ENCODE peak calls at places on chromosome 20, in four cellular contexts. H is neural crest cell, L is GM23338, K is HFFc6. J is an unnamed sample.
A peak's percentile ranks its signal among the peaks of the same experiment; 100 is the strongest.

GRCh38 chr20:2729251-2729713 is 36.7 kb downstream of the EBF4 start:
- DNase-seq in H (no peak), K (no peak), L (no peak), J (no peak)

GRCh38 chr20:9400371-9401025 is 113.9 kb upstream of the LAMP5 start:
- DNase-seq in K (peak; percentile 11), H (no peak), L (no peak), J (no peak)

GRCh38 chr20:60249436-60249835 is 291.2 kb downstream of the CDH26 start:
- DNase-seq in H (no peak), K (peak; percentile 99), L (no peak), J (no peak)

GRCh38 chr20:63657260-63657936 is 714 bp upstream of the RTEL1 start:
- DNase-seq in L (peak; percentile 56), H (no peak), K (no peak), J (no peak)

GRCh38 chr20:25860531-25861150 is 164.0 kb upstream of the ZNF337 start:
- DNase-seq in H (no peak), L (no peak), K (no peak), J (no peak)

GRCh38 chr20:43383026-43383795 is 74.5 kb upstream of the SRSF6 start:
- DNase-seq in K (peak; percentile 56), H (no peak), L (no peak), J (no peak)

GRCh38 chr20:53926428-53927028 is 143.9 kb downstream of the BCAS1 start:
- DNase-seq in K (peak; percentile 94), H (no peak), L (no peak), J (no peak)

GRCh38 chr20:61096463-61096862 is 155.6 kb upstream of the CDH4 start:
- DNase-seq in K (no peak), L (no peak), H (no peak), J (no peak)

GRCh38 chr20:9053108-9053507 is 15.8 kb upstream of the PLCB4 start:
- DNase-seq in K (no peak), H (no peak), L (no peak), J (no peak)

GRCh38 chr20:17856024-17856564 is 112.5 kb downstream of the SNX5 start:
- DNase-seq in L (no peak), K (no peak), H (no peak), J (no peak)

GRCh38 chr20:32512047-32512385 is 73.1 kb downstream of the NOL4L start:
- DNase-seq in L (no peak), K (no peak), H (no peak), J (no peak)

GRCh38 chr20:9114709-9115108 is 45.8 kb downstream of the PLCB4 start:
- DNase-seq in L (no peak), H (no peak), K (no peak), J (no peak)

GRCh38 chr20:25057234-25058050 is 497 bp downstream of the ACSS1 start:
- DNase-seq in L (peak; percentile 72), H (peak; percentile 31), K (peak; percentile 23), J (no peak)

GRCh38 chr20:9015984-9016324 is 52.9 kb upstream of the PLCB4 start:
- DNase-seq in K (peak; percentile 51), L (peak; percentile 70), H (no peak), J (no peak)

GRCh38 chr20:14580426-14581074 is 243.1 kb upstream of the FLRT3 start:
- DNase-seq in K (no peak), L (no peak), H (no peak), J (no peak)

GRCh38 chr20:46040902-46041535 is 12.0 kb downstream of the SLC12A5 start:
- DNase-seq in K (peak; percentile 24), H (peak; percentile 80), L (peak; percentile 88), J (no peak)

GRCh38 chr20:61444637-61445036 is 192.6 kb downstream of the CDH4 start:
- DNase-seq in K (no peak), H (no peak), L (no peak), J (no peak)

GRCh38 chr20:3819413-3820047 is 817 bp upstream of the AP5S1 start:
- DNase-seq in L (no peak), H (no peak), K (no peak), J (no peak)

GRCh38 chr20:58028123-58028522 is 200.3 kb downstream of the ANKRD60 start:
- DNase-seq in K (no peak), L (peak; percentile 68), H (no peak), J (no peak)

GRCh38 chr20:44768256-44768655 is 22.6 kb downstream of the KCNK15 start:
- DNase-seq in K (no peak), H (no peak), L (no peak), J (no peak)

GRCh38 chr20:43388267-43389081 is 69.2 kb upstream of the SRSF6 start:
- DNase-seq in L (no peak), H (no peak), K (no peak), J (peak; percentile 58)

GRCh38 chr20:44467289-44467883 is 8.3 kb upstream of the TTPAL start:
- DNase-seq in L (peak; percentile 48), K (no peak), H (no peak), J (no peak)

GRCh38 chr20:4283011-4283410 is 267.7 kb upstream of the RNF24 start:
- DNase-seq in H (no peak), L (no peak), K (peak; percentile 37), J (no peak)

GRCh38 chr20:63151554-63152321 is 64.2 kb downstream of the YTHDF1 start:
- DNase-seq in H (no peak), K (no peak), L (no peak), J (no peak)

GRCh38 chr20:20435453-20435852 is 67.5 kb downstream of the INSM1 start:
- DNase-seq in H (no peak), L (peak; percentile 48), K (no peak), J (no peak)

DNA sequence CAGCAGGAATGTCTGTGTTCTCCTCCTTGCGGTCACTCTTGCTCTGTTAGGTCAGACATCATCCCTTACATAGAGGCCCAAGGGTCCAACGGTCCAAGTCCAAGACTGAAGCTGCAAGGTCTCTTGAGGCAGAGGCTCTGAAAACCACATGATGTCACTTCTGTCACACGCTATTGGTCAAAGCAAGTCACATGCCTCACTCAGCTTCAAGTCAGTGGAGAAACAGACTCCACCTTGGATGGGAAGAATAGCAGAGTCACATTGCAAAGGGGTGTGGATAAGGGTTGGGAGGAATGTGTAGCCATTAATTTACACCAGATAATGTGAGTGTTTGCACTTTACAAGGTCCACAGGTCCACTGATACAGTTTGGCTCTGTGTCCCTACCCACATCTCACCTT is 17.5 kb downstream of the SLC52A3 start:
- DNase-seq in K (no peak), H (no peak), L (no peak), J (no peak)
- TF ChIP-seq CTCF in K (no peak), H (no peak), L (no peak), J (no peak)

DNA sequence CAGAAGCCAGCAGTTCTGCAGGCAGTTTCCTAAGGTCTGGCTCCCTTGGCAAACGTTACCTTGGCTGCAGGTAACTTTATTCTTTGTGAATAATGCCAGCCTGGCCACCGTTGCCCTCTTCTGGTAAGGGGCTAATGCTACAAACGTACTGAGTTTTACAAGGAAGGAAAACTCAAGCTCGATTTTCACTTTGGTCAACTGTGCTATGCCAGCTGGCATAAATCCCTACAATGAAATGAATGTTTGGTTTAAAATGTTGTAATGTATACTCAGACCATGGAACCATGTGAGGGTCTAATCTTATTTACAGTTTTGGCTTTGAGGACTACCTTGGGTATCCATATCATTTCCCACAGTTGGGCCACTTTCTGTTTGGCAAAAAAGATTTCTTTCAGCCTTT is 101.4 kb downstream of the SLX4IP start:
- DNase-seq in L (peak; percentile 77), K (no peak), H (no peak), J (no peak)
- TF ChIP-seq CTCF in L (peak; percentile 60), K (peak; percentile 66), H (peak; percentile 48), J (no peak)

GRCh38 chr20:49508435-49509199 is 26.1 kb upstream of the KCNB1 start:
- DNase-seq in L (peak; percentile 77), H (peak; percentile 12), K (peak; percentile 63), J (no peak)
- TF ChIP-seq CTCF in L (peak; percentile 66), H (peak; percentile 70), K (peak; percentile 80), J (no peak)

DNA sequence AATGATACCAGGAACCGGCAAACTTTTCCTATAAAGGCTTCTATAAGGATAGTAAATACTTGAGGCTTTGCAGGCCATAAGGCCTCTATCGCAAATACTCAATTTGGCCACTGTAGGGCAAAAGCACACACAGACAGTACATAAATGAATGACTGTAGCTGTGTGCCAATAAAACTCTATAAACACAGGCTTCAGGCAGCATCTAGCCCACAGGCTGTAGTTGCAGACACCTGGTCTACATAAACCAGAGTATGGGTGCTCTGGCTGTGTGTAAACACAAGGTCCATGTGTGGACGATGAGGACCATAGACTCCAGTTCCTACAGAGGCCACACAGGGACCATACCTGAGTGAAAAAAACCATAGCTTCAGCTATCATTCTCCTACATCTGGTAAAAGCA is 52.2 kb downstream of the ZMYND8 start:
- DNase-seq in H (no peak), K (peak; percentile 39), L (no peak), J (no peak)
- TF ChIP-seq CTCF in H (peak; percentile 27), K (peak; percentile 55), L (no peak), J (no peak)

GRCh38 chr20:40672095-40672494 is 16.9 kb downstream of the MAFB start:
- DNase-seq in H (no peak), K (no peak), L (no peak), J (no peak)

GRCh38 chr20:40667503-40667902 is 21.5 kb downstream of the MAFB start:
- DNase-seq in H (no peak), K (no peak), L (no peak), J (no peak)

GRCh38 chr20:40668449-40669228 is 20.4 kb downstream of the MAFB start:
- DNase-seq in K (no peak), L (no peak), H (no peak), J (no peak)

GRCh38 chr20:40669692-40670091 is 19.3 kb downstream of the MAFB start:
- DNase-seq in K (no peak), H (no peak), L (no peak), J (no peak)

DNA sequence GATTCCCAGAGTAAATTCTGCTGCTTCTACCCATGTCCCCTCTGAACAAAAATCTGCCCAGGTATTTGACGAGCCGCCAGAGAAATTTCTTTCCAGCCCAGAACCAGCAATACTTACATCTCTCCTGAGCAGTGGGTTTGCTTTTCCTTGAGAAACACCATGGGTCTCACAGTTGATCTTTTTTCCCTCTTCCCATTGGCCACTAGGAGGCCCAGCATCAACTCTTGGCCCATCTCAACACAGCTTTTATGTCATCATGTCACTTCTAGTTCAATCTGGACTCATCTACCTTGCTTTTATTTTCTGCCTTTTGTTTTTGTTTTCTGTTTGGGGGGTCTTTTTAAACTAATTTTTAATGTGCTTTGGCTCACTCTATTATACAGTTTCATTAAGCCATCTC is 18.8 kb downstream of the MAFB start:
- DNase-seq in K (no peak), H (no peak), L (no peak), J (no peak)
- TF ChIP-seq CTCF in K (peak; percentile 31), H (peak; percentile 29), L (no peak), J (no peak)

GRCh38 chr20:50788868-50789125 is 6.1 kb upstream of the BCAS4 start:
- DNase-seq in K (no peak), L (no peak), H (no peak), J (no peak)

GRCh38 chr20:50792708-50793574 is 1.9 kb upstream of the BCAS4 start:
- DNase-seq in K (no peak), L (no peak), H (no peak), J (no peak)

GRCh38 chr20:50789968-50790650 is 4.8 kb upstream of the BCAS4 start:
- DNase-seq in K (no peak), H (no peak), L (no peak), J (no peak)

GRCh38 chr20:50788045-50788867 is 6.6 kb upstream of the BCAS4 start:
- DNase-seq in K (peak; percentile 77), L (no peak), H (no peak), J (no peak)

GRCh38 chr20:50790651-50791277 is 4.1 kb upstream of the BCAS4 start:
- DNase-seq in K (peak; percentile 88), H (peak; percentile 82), L (peak; percentile 96), J (peak; percentile 39)
- TF ChIP-seq CTCF in K (peak; percentile 86), H (peak; percentile 76), L (peak; percentile 60), J (no peak)

J was measured in omental fat pad.